ENCODE peak calls at places on chromosomes 13 and 19, in five cellular contexts. Q, T, O, M and S are unnamed samples.

GRCh38 chr13:49627831-49628652 is at the start of gene ARL11:
- DNase-seq in Q (no peak), T (peak; percentile 69), O (no peak), M (peak; percentile 71), S (no peak)

GRCh38 chr13:75196112-75196855 is 285.7 kb downstream of the TBC1D4 start:
- DNase-seq in Q (no peak), T (no peak), O (peak; percentile 31), M (no peak), S (peak; percentile 87)

GRCh38 chr19:7294571-7295212 is 478 bp upstream of the INSR start:
- DNase-seq in Q (peak; percentile 32), T (peak; percentile 70), O (no peak), M (peak; percentile 41), S (peak; percentile 4)

GRCh38 chr13:98576215-98576945 is 527 bp downstream of the STK24 start:
- DNase-seq in Q (no peak), T (peak; percentile 72), O (no peak), M (peak; percentile 72), S (no peak)

GRCh38 chr19:2917275-2918184 is 16.8 kb downstream of the ZNF57 start:
- DNase-seq in Q (no peak), T (no peak), O (no peak), M (no peak), S (no peak)

GRCh38 chr19:30341646-30342201 is 30.5 kb upstream of the ZNF536 start:
- DNase-seq in Q (no peak), T (no peak), O (no peak), M (no peak), S (no peak)

GRCh38 chr13:43433691-43434121 is 353.1 kb downstream of the ENOX1 start:
- DNase-seq in Q (no peak), T (no peak), O (no peak), M (no peak), S (no peak)

GRCh38 chr13:32811297-32811800 is 204.9 kb upstream of the KL start:
- DNase-seq in Q (no peak), T (no peak), O (no peak), M (no peak), S (no peak)

GRCh38 chr13:112554214-112554850 is 33.6 kb downstream of the TUBGCP3 start:
- DNase-seq in Q (no peak), T (no peak), O (no peak), M (no peak), S (no peak)

GRCh38 chr13:112658807-112659206 is 31.0 kb upstream of the ATP11A start:
- DNase-seq in Q (no peak), T (peak; percentile 32), O (no peak), M (no peak), S (no peak)

GRCh38 chr19:30228113-30228725 is 144.0 kb upstream of the ZNF536 start:
- DNase-seq in Q (no peak), T (peak; percentile 56), O (no peak), M (no peak), S (no peak)

GRCh38 chr19:41879080-41879479 is 2.0 kb downstream of the CD79A start:
- DNase-seq in Q (no peak), T (no peak), O (no peak), M (no peak), S (no peak)

GRCh38 chr19:34661357-34661756 is 15.6 kb downstream of the SCGB2B2 start:
- DNase-seq in Q (no peak), T (no peak), O (no peak), M (no peak), S (no peak)